ENCODE peak calls at places on chromosomes 1 and 21, in five cellular contexts. F, K, D, C and A are unnamed samples.

GRCh38 chr1:44238651-44239050 is 25.4 kb downstream of the DMAP1 start:
- DNase-seq in F (no peak), K (no peak), D (no peak), C (no peak), A (no peak)

GRCh38 chr1:203522237-203522636 is 28.3 kb downstream of the OPTC start:
- DNase-seq in F (no peak), K (no peak), D (no peak), C (no peak), A (no peak)

GRCh38 chr1:152440635-152441471 is 26.8 kb upstream of the CRNN start:
- DNase-seq in F (peak; percentile 68), K (peak; percentile 61), D (peak; percentile 63), C (peak; percentile 79), A (peak; percentile 39)

GRCh38 chr1:193131266-193131860 is 9.5 kb downstream of the CDC73 start:
- DNase-seq in F (no peak), K (no peak), D (no peak), C (no peak), A (no peak)

GRCh38 chr1:35915693-35916092 is 15.2 kb upstream of the AGO3 start:
- DNase-seq in F (no peak), K (no peak), D (no peak), C (no peak), A (no peak)

GRCh38 chr1:226708967-226709396 is 30.1 kb downstream of the ITPKB start:
- DNase-seq in F (no peak), K (no peak), D (no peak), C (no peak), A (no peak)

GRCh38 chr1:154931940-154932487 is 4.5 kb downstream of the PMVK start:
- DNase-seq in F (peak; percentile 83), K (peak; percentile 95), D (peak; percentile 72), C (no peak), A (no peak)

GRCh38 chr1:28160677-28161328 is 15.7 kb downstream of the PTAFR start:
- DNase-seq in F (peak; percentile 57), K (no peak), D (no peak), C (no peak), A (peak; percentile 91)

GRCh38 chr21:37675202-37675801 is 241.0 kb downstream of the KCNJ6 start:
- DNase-seq in F (no peak), K (peak; percentile 45), D (peak; percentile 27), C (peak; percentile 93), A (peak; percentile 2)

GRCh38 chr1:61950418-61950817 is 208.1 kb downstream of the PATJ start:
- DNase-seq in F (no peak), K (no peak), D (no peak), C (no peak), A (no peak)

GRCh38 chr1:39646232-39647081 is 7.0 kb upstream of the HEYL start:
- DNase-seq in F (no peak), K (peak; percentile 24), D (no peak), C (peak; percentile 84), A (no peak)

GRCh38 chr1:167474191-167474641 is 44.1 kb downstream of the CD247 start:
- DNase-seq in F (no peak), K (no peak), D (no peak), C (peak; percentile 28), A (no peak)

GRCh38 chr1:209587778-209588177 is 4.3 kb downstream of the CAMK1G start:
- DNase-seq in F (peak; percentile 77), K (no peak), D (no peak), C (no peak), A (no peak)

GRCh38 chr1:112563341-112563740 is 54.6 kb downstream of the WNT2B start:
- DNase-seq in F (no peak), K (no peak), D (no peak), C (no peak), A (no peak)

GRCh38 chr1:117657949-117658660 is 52.3 kb downstream of the TENT5C start:
- DNase-seq in F (no peak), K (no peak), D (no peak), C (no peak), A (no peak)

GRCh38 chr1:223706077-223706988 is 6.0 kb upstream of the CAPN2 start:
- DNase-seq in F (peak; percentile 60), K (peak; percentile 60), D (no peak), C (peak; percentile 51), A (peak; percentile 84)

GRCh38 chr1:3066250-3066711 is 2.7 kb upstream of the PRDM16 start:
- DNase-seq in F (no peak), K (no peak), D (no peak), C (peak; percentile 86), A (no peak)

GRCh38 chr1:143497374-143497747 is 474.4 kb downstream of the FAM72C start:
- DNase-seq in F (no peak), K (no peak), D (no peak), C (peak; percentile 38), A (no peak)

DNA sequence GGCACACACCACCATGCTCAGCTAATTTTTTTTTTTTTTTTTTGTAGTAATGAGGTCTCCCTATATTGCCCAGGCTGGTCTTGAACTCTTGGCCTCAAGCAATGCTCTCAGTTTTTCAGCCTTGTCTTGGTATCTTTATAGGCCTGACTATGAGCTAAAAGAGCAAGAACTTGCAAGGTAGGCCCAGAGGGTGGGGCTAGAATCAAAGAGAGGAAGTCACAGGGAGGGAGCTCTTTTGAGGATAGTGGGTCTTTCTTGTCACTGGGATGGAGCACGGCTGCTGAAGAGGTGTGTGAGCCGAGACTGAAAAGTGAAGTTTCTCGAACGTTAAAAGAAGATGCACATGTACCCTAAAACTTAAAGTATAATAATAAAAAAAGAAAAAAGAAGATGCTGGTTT is 260.0 kb upstream of the BEND5 start:
- DNase-seq in F (no peak), K (no peak), D (no peak), C (peak; percentile 75), A (no peak)
- H3K4me3 ChIP-seq in F (no peak overlapping the region), K (no peak overlapping the region), D (no peak overlapping the region), C (no peak overlapping the region), A (no peak overlapping the region)

GRCh38 chr1:8516278-8516777 is 198.4 kb downstream of the SLC45A1 start:
- DNase-seq in F (no peak), K (no peak), D (no peak), C (no peak), A (no peak)

GRCh38 chr1:8518490-8518801 is 200.5 kb downstream of the SLC45A1 start:
- DNase-seq in F (no peak), K (no peak), D (no peak), C (no peak), A (no peak)

GRCh38 chr1:8516793-8517556 is 199.1 kb downstream of the SLC45A1 start:
- DNase-seq in F (no peak), K (no peak), D (no peak), C (no peak), A (peak; percentile 57)

GRCh38 chr1:8519167-8519566 is 201.3 kb downstream of the SLC45A1 start:
- DNase-seq in F (no peak), K (no peak), D (no peak), C (no peak), A (no peak)

GRCh38 chr1:8517579-8518489 is 199.9 kb downstream of the SLC45A1 start:
- DNase-seq in F (no peak), K (no peak), D (no peak), C (no peak), A (no peak)
- H3K27ac ChIP-seq in F (no peak overlapping the region), K (no peak overlapping the region), D (no peak overlapping the region), C (peak overlapping the region; percentile 72), A (no peak overlapping the region)

DNA sequence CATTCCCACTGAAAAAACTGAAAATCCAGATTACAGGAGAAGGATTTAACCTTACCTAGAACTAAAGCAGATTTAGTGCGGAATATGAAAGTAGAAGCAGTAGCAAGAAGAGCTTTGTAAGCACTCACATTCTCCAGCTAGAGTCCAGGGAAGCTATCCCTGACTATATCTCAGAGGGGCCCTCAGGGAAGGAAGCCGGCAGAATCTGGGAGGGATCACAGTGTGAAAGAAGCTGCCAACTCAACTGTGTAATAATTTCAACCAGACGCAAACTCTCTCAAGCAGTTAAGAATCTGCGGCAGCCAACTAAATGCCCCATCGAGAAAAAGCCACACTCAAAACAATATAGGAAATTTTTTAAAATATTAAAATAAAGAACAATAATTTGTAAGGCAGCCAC is 163.8 kb downstream of the EIF4G3 start:
- DNase-seq in F (no peak), K (no peak), D (no peak), C (no peak), A (peak; percentile 63)
- H3K9ac ChIP-seq in F (no peak overlapping the region), K (no peak overlapping the region), D (no peak overlapping the region), C (no peak overlapping the region), A (no peak overlapping the region)

DNA sequence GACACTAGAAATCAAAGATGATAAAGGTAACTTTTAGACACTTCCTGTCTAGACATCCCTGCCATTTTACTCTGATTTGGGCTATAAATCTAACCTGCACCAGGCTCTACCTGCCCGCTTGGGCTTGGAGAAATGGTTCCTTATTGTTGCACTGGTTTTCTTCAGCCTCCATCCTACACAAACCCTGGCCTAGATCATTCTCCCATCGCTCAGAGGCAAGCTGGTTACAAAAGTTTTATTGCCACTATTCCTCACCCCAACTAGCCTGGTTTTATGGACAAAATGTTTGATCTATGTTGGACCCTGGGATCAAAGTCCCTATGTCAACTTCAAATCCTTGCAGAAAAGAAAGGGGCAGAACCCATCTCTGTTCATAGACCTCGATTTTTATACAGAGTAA is 31.5 kb upstream of the MTF2 start:
- DNase-seq in F (no peak), K (peak; percentile 49), D (no peak), C (no peak), A (no peak)
- H3K4me3 ChIP-seq in F (no peak overlapping the region), K (no peak overlapping the region), D (no peak overlapping the region), C (no peak overlapping the region), A (no peak overlapping the region)

GRCh38 chr1:31154000-31154631 is 85.6 kb downstream of the NKAIN1 start:
- DNase-seq in F (peak; percentile 33), K (no peak), D (no peak), C (no peak), A (no peak)
- H3K27ac ChIP-seq in F (peak overlapping the region; percentile 95), K (peak overlapping the region; percentile 65), D (peak overlapping the region; percentile 83), C (peak overlapping the region; percentile 98), A (peak overlapping the region; percentile 84)

GRCh38 chr1:195202271-195202670 is 1406.0 kb downstream of the KCNT2 start:
- DNase-seq in F (no peak), K (no peak), D (no peak), C (no peak), A (no peak)
- H3K9ac ChIP-seq in F (no peak overlapping the region), K (no peak overlapping the region), D (no peak overlapping the region), C (no peak overlapping the region), A (no peak overlapping the region)